ENCODE peak calls at places on chromosomes 4 and X, in eight cellular contexts. D, J, R, Y, W, C, Z and P are unnamed samples.

GRCh38 chr4:32002037-32002747 is 1282.0 kb downstream of the PCDH7 start:
- DNase-seq in W (no peak), R (no peak), Y (no peak), C (no peak), Z (no peak), D (no peak), J (no peak), P (no peak)

GRCh38 chrX:104929324-104929723 is 291.2 kb downstream of the TEX13A start:
- DNase-seq in Y (no peak), J (no peak), D (no peak), Z (no peak), W (no peak), C (no peak), R (no peak), P (no peak)

GRCh38 chr4:6753103-6753560 is 29.4 kb upstream of the KIAA0232 start:
- DNase-seq in Y (no peak), R (no peak), J (no peak), W (peak; percentile 70), D (no peak), Z (no peak), C (no peak), P (no peak)

GRCh38 chr4:58809366-58809765 is 1699.2 kb upstream of the IGFBP7 start:
- DNase-seq in W (no peak), Z (no peak), C (no peak), D (no peak), Y (no peak), R (no peak), J (no peak), P (no peak)

GRCh38 chrX:85964744-85965143 is 82.6 kb downstream of the CHM start:
- DNase-seq in R (no peak), W (no peak), Z (no peak), J (no peak), C (no peak), Y (no peak), D (no peak), P (no peak)

GRCh38 chrX:108331126-108331909 is 106.9 kb downstream of the COL4A6 start:
- DNase-seq in C (no peak), Z (no peak), J (no peak), R (no peak), Y (no peak), D (no peak), W (no peak), P (no peak)

GRCh38 chr4:158805628-158806471 is 37.0 kb downstream of the FNIP2 start:
- DNase-seq in R (no peak), Y (peak; percentile 89), W (no peak), D (peak; percentile 22), Z (no peak), J (no peak), C (no peak), P (peak; percentile 92)

GRCh38 chrX:135651647-135652295 is 61.7 kb upstream of the CT45A1 start:
- DNase-seq in Z (no peak), W (no peak), C (no peak), Y (no peak), R (no peak), J (no peak), D (no peak), P (no peak)

GRCh38 chrX:153562546-153562945 is 36.4 kb downstream of the CCNQ start:
- DNase-seq in C (no peak), J (no peak), W (no peak), R (no peak), D (no peak), Y (no peak), Z (no peak), P (no peak)

GRCh38 chr4:101337688-101338087 is 9.6 kb downstream of the PPP3CA start:
- DNase-seq in W (no peak), R (no peak), D (no peak), Y (no peak), C (no peak), J (no peak), Z (no peak), P (no peak)

GRCh38 chr4:93267747-93268146 is 560.8 kb upstream of the ATOH1 start:
- DNase-seq in D (no peak), Y (no peak), Z (no peak), R (no peak), C (no peak), J (no peak), W (no peak), P (no peak)

GRCh38 chr4:6968496-6968895 is 58.9 kb downstream of the TBC1D14 start:
- DNase-seq in J (no peak), Z (no peak), C (no peak), W (no peak), R (no peak), D (no peak), Y (no peak), P (no peak)

GRCh38 chr4:118360101-118360500 is 7.3 kb upstream of the PRSS12 start:
- DNase-seq in Z (no peak), Y (no peak), R (no peak), W (no peak), C (no peak), D (no peak), J (no peak), P (no peak)

GRCh38 chr4:20418865-20419451 is 167.3 kb downstream of the SLIT2 start:
- DNase-seq in D (no peak), C (no peak), Y (peak; percentile 40), Z (no peak), R (peak; percentile 76), W (no peak), J (no peak), P (no peak)

GRCh38 chr4:69054578-69055200 is 41.6 kb upstream of the UGT2B7 start:
- DNase-seq in J (no peak), W (no peak), Y (no peak), C (peak; percentile 45), Z (no peak), D (no peak), R (peak; percentile 92), P (no peak)

GRCh38 chrX:154596290-154596929 is 11.5 kb downstream of the CTAG1A start:
- DNase-seq in Z (peak; percentile 53), Y (peak; percentile 56), W (no peak), D (peak; percentile 70), R (no peak), C (no peak), J (no peak), P (no peak)

GRCh38 chr4:8896071-8896470 is 24.4 kb upstream of the HMX1 start:
- DNase-seq in J (no peak), Y (no peak), C (no peak), W (no peak), D (no peak), R (no peak), Z (no peak), P (no peak)

GRCh38 chr4:83043801-83044407 is 8.9 kb downstream of the COPS4 start:
- DNase-seq in Y (no peak), W (no peak), Z (no peak), R (no peak), D (no peak), J (no peak), C (no peak), P (no peak)

GRCh38 chr4:165048170-165048569 is 5.5 kb upstream of the TRIM75 start:
- DNase-seq in C (no peak), Z (no peak), D (no peak), J (no peak), Y (no peak), R (no peak), W (no peak), P (no peak)

GRCh38 chr4:176789955-176790354 is 2.8 kb downstream of the VEGFC start:
- DNase-seq in Z (no peak), D (no peak), J (no peak), Y (no peak), W (no peak), R (peak; percentile 81), C (no peak), P (no peak)
- H3K4me3 ChIP-seq in Z (no peak overlapping the region), D (no peak overlapping the region), J (no peak overlapping the region), Y (no peak overlapping the region), W (no peak overlapping the region), R (no peak overlapping the region), C (peak overlapping the region; percentile 95), P (no peak overlapping the region)

DNA sequence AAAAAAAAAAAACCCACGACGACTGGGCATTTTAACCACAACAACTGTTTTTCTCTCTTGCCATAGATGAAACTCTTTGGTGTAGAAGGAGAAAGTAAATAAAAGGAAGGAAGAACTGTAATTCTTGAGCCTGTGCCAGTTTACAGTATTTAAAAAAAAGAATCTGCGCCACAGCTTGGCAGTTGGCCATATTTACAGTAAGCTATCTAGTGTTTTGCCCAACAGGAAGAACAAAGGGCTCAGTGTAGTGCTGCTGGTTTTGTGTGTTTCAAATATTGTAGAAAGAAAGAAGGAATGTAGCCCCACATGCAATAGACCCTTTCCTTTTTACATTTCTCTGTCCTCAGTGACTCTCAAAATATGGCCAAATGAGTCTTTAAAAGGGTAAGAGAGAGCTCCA is 66.1 kb downstream of the NR3C2 start:
- DNase-seq in J (no peak), Z (no peak), C (no peak), W (peak; percentile 72), Y (peak; percentile 10), R (peak; percentile 91), D (peak; percentile 37), P (no peak)
- TF ChIP-seq POLR2AphosphoS5 in J (no peak), Z (no peak), C (no peak), W (peak; percentile 58), Y (no peak), R (peak; percentile 33), D (no peak), P (no peak)

GRCh38 chrX:71542411-71542810 is 9.5 kb downstream of the OGT start:
- DNase-seq in J (no peak), C (no peak), W (no peak), Y (no peak), D (no peak), Z (no peak), R (peak; percentile 30), P (no peak)
- H3K4me3 ChIP-seq in J (no peak overlapping the region), C (no peak overlapping the region), W (no peak overlapping the region), Y (no peak overlapping the region), D (no peak overlapping the region), Z (no peak overlapping the region), R (no peak overlapping the region), P (no peak overlapping the region)

DNA sequence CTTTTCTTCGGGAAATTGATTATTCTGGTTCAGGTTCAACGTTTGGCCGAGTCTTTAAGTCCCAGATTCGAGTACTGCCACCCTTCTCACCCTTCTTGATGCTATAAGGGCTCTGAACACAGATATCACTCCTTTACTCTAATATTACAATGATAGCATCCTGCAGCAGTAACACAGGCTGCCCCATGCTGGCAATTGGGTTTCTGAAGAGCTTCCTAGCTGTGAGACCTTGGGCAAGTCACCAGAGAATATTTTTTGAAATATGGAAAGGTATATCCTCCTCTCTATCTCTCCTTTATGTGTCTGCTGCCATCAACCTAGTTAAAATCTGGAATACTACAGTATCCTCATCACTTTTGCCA is 297 bp upstream of the MTMR8 start:
- DNase-seq in Y (no peak), R (no peak), Z (no peak), J (no peak), C (no peak), W (no peak), D (no peak), P (no peak)
- TF ChIP-seq POLR2AphosphoS5 in Y (no peak), R (no peak), Z (no peak), J (no peak), C (no peak), W (no peak), D (no peak), P (no peak)